ENCODE peak calls at places on chromosomes 6 and 20, in eight cellular contexts. O, E, L, B, D, R, F and T are unnamed samples.

GRCh38 chr6:33505544-33506330 is 51.4 kb downstream of the ZBTB9 start:
- DNase-seq in O (no peak), E (no peak), L (no peak), B (no peak), D (no peak), R (no peak), F (no peak), T (no peak)

GRCh38 chr6:131175559-131175958 is 40.3 kb downstream of the AKAP7 start:
- DNase-seq in O (no peak), E (no peak), L (no peak), B (no peak), D (no peak), R (no peak), F (no peak), T (no peak)

GRCh38 chr20:54479138-54479906 is 3.9 kb downstream of the DOK5 start:
- DNase-seq in O (no peak), E (peak), L (no peak), B (no peak), D (no peak), R (peak), F (no peak), T (no peak)

GRCh38 chr20:1124416-1124815 is 6.0 kb downstream of the PSMF1 start:
- DNase-seq in O (no peak), E (no peak), L (no peak), B (no peak), D (no peak), R (no peak), F (no peak), T (no peak)

GRCh38 chr20:17612287-17612974 is 42.6 kb downstream of the DSTN start:
- DNase-seq in O (no peak), E (peak), L (no peak), B (peak), D (peak), R (no peak), F (no peak), T (no peak)

GRCh38 chr6:125469915-125470314 is 168.1 kb upstream of the HDDC2 start:
- DNase-seq in O (no peak), E (no peak), L (no peak), B (no peak), D (no peak), R (no peak), F (no peak), T (no peak)

GRCh38 chr6:137791281-137792159 is 75.5 kb upstream of the TNFAIP3 start:
- DNase-seq in O (no peak), E (no peak), L (no peak), B (no peak), D (no peak), R (no peak), F (no peak), T (no peak)

GRCh38 chr20:1810926-1811620 is 84.1 kb upstream of the SIRPA start:
- DNase-seq in O (no peak), E (no peak), L (no peak), B (no peak), D (no peak), R (no peak), F (peak), T (peak)

GRCh38 chr6:13014551-13015378 is 298.2 kb downstream of the PHACTR1 start:
- DNase-seq in O (no peak), E (peak), L (no peak), B (no peak), D (no peak), R (no peak), F (no peak), T (no peak)

GRCh38 chr6:52499026-52499425 is 77.8 kb downstream of the TRAM2 start:
- DNase-seq in O (no peak), E (peak), L (no peak), B (no peak), D (no peak), R (no peak), F (no peak), T (no peak)

GRCh38 chr20:25310921-25311728 is 63.2 kb downstream of the PYGB start:
- DNase-seq in O (peak), E (no peak), L (peak), B (peak), D (peak), R (no peak), F (no peak), T (no peak)

GRCh38 chr6:90227693-90228092 is 69.0 kb downstream of the BACH2 start:
- DNase-seq in O (no peak), E (no peak), L (no peak), B (no peak), D (no peak), R (no peak), F (no peak), T (no peak)
- H3K27ac ChIP-seq in O (no peak), E (no peak), L (no peak), B (no peak), D (no peak), R (no peak), F (no peak), T (no peak)

DNA sequence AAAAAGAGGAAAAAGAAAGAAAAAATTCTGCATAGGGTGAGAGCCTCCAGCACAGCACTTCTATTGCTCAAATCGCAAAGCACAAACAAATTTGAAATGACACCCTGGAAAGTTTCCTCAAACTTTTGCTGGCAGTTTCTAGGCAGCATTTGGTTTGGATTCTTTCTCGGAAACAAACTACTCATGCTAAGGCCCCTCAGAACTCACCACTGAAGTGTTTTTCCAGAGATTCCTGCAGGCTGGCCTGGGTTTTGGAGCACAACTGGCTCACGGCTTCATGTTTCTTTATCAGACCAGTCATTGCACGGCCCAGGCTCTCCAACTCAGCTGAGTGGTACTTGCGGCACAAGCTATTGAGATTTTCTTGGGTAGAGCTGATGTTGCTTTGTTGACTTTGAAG is 237.8 kb downstream of the SYNE1 start:
- DNase-seq in O (no peak), E (no peak), L (no peak), B (no peak), D (no peak), R (no peak), F (no peak), T (no peak)
- TF ChIP-seq POLR2AphosphoS5 in O (no peak), E (no peak), L (no peak), B (no peak), D (no peak), R (no peak), F (no peak), T (no peak)

GRCh38 chr6:151060742-151061100 is 179.0 kb upstream of the AKAP12 start:
- DNase-seq in O (no peak), E (no peak), L (no peak), B (no peak), D (no peak), R (no peak), F (no peak), T (no peak)

GRCh38 chr6:151060096-151060741 is 179.5 kb upstream of the AKAP12 start:
- DNase-seq in O (no peak), E (no peak), L (no peak), B (no peak), D (no peak), R (peak), F (no peak), T (no peak)

GRCh38 chr6:151056230-151056907 is 183.4 kb upstream of the AKAP12 start:
- DNase-seq in O (no peak), E (no peak), L (no peak), B (no peak), D (no peak), R (no peak), F (no peak), T (no peak)

GRCh38 chr6:151059612-151060095 is 180.1 kb upstream of the AKAP12 start:
- DNase-seq in O (no peak), E (no peak), L (no peak), B (no peak), D (no peak), R (peak), F (peak), T (no peak)

DNA sequence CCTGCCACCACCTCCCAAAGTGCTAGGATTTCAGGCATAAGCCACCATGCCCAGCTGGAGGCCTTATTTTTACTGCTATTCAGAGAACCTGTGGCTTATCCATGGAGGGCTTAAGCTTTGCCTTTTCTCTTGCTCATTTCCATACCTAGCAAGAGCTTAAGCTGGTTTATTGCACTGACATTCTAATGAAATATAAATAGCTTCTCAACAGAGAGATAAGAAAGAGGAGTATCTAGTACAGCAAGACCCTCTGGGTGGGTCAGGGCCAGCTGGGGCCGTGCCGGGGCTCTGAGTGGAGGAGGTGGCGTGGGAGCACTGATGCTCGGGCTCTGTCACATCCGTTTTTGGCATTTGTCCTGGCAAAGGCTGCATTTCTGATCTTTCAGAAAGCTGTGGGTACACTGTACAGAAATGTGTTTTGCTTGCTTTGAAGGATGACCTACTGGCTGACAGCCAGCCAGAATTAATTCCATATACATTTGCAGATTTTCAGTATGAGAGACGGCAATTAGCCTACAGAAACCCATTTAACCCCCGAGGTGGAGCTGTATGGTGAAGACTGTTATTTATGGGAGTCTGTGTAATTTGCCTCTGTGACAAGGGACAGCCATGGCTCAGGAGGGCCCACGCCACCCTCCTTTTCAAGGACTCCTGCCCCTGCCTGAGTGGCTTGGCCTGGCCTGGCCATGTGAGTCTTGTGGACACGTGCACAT is 181.6 kb upstream of the AKAP12 start:
- DNase-seq in O (no peak), E (no peak), L (no peak), B (no peak), D (no peak), R (no peak), F (no peak), T (no peak)
- H3K27ac ChIP-seq in O (no peak), E (no peak), L (no peak), B (peak), D (no peak), R (peak), F (no peak), T (no peak)

GRCh38 chr20:35238170-35238569 is 11.7 kb downstream of the MMP24 start:
- DNase-seq in O (no peak), E (no peak), L (no peak), B (no peak), D (no peak), R (no peak), F (peak), T (no peak)

GRCh38 chr20:35240083-35240913 is 13.8 kb downstream of the MMP24 start:
- DNase-seq in O (no peak), E (no peak), L (no peak), B (no peak), D (no peak), R (no peak), F (no peak), T (no peak)

GRCh38 chr20:35238746-35239145 is 12.3 kb downstream of the MMP24 start:
- DNase-seq in O (no peak), E (no peak), L (no peak), B (no peak), D (no peak), R (no peak), F (no peak), T (no peak)

GRCh38 chr20:35243317-35243716 is 16.8 kb downstream of the MMP24 start:
- DNase-seq in O (no peak), E (no peak), L (no peak), B (no peak), D (no peak), R (no peak), F (no peak), T (no peak)

GRCh38 chr20:35240914-35241293 is 14.4 kb downstream of the MMP24 start:
- DNase-seq in O (no peak), E (no peak), L (no peak), B (no peak), D (no peak), R (no peak), F (no peak), T (no peak)
- TF ChIP-seq POLR2AphosphoS5 in O (no peak), E (no peak), L (no peak), B (no peak), D (no peak), R (no peak), F (no peak), T (no peak)

DNA sequence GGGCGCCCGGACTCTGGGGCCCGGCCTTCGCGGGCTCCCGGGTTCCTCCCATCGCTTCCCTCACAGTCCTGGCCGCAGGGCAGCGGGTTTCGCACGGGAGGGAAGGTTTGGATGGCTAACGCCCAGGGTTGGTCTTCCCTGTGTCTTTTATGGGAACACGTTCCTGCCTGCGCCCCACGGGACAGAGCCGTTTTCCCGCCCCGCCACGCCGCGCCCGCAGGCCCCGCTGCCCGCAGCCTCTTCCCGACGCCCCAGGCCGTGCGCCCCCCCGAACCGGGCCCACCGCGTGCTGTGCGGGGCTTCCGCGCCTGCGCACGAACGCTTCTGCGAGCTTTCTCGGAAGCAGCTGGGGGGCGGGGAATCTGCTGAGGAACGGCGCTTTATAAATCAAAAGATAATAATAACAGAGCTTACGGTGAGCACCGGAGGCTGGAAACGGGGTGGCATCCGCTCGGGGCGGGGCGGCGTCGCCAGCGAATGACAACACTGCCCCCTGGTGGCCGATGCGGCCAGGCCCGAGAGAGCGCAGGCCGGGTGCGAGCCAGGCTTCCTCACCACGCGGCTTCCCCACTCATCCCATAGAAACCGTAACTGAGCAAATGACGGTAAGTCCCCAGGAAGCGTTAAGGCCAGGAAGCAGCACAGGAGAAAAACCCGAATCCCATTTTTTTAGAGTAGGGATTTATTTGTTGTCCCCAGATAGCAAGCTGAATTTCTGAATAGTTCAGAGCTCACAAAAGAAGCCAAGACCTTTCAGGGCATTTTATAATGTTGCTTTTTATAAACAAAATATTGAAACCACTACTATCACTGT is 116.4 kb downstream of the MYLK4 start:
- DNase-seq in O (peak), E (peak), L (peak), B (peak), D (peak), R (peak), F (peak), T (peak)
- H3K27ac ChIP-seq in O (peak), E (peak), L (peak), B (no peak), D (peak), R (peak), F (peak), T (peak)

GRCh38 chr6:63844287-63844686 is 208.7 kb downstream of the PHF3 start:
- DNase-seq in O (no peak), E (no peak), L (no peak), B (no peak), D (no peak), R (no peak), F (no peak), T (no peak)
- TF ChIP-seq POLR2AphosphoS5 in O (no peak), E (no peak), L (no peak), B (no peak), D (no peak), R (no peak), F (no peak), T (no peak)